ENCODE peak calls at places on chromosomes 13 and 19, in seven cellular contexts. P, W, N, M, X, G and C are unnamed samples.

GRCh38 chr13:108448891-108449290 is 179.4 kb downstream of the TNFSF13B start:
- DNase-seq in P (no peak), M (no peak), N (no peak), W (no peak), G (no peak), X (no peak), C (no peak)

GRCh38 chr19:13718733-13719132 is 45.6 kb upstream of the MRI1 start:
- DNase-seq in G (peak), M (peak), N (peak), X (no peak), W (peak), P (peak), C (peak)

GRCh38 chr19:53132231-53132991 is at the start of gene ZNF415:
- DNase-seq in X (peak), P (peak), N (peak), W (peak), M (peak), G (peak), C (peak)

GRCh38 chr13:50677687-50678463 is 165.6 kb downstream of the DLEU7 start:
- DNase-seq in X (no peak), G (no peak), N (no peak), W (no peak), P (peak), M (no peak), C (no peak)

GRCh38 chr19:45676851-45677263 is 8.8 kb downstream of the GIPR start:
- DNase-seq in N (no peak), W (no peak), P (no peak), X (no peak), M (peak), G (no peak), C (peak)

GRCh38 chr13:49086711-49087110 is 111.0 kb downstream of the FNDC3A start:
- DNase-seq in N (no peak), M (peak), X (peak), G (no peak), P (peak), W (no peak), C (no peak)

GRCh38 chr19:12969292-12969988 is at the start of gene DAND5:
- DNase-seq in P (no peak), G (no peak), N (no peak), M (no peak), X (no peak), W (no peak), C (no peak)

GRCh38 chr13:62038214-62038613 is 622.6 kb upstream of the PCDH20 start:
- DNase-seq in N (no peak), W (no peak), G (no peak), X (no peak), M (no peak), P (no peak), C (no peak)

GRCh38 chr13:60448907-60449510 is 52.0 kb downstream of the TDRD3 start:
- DNase-seq in G (no peak), P (peak), X (peak), N (peak), W (no peak), M (peak), C (peak)

GRCh38 chr19:38949580-38950367 is 19.0 kb downstream of the MRPS12 start:
- DNase-seq in M (peak), X (peak), W (peak), G (peak), N (peak), P (peak), C (peak)

GRCh38 chr19:3350014-3350663 is 16.2 kb upstream of the NFIC start:
- DNase-seq in M (no peak), W (no peak), N (no peak), P (peak), G (no peak), X (no peak), C (no peak)

GRCh38 chr13:27203854-27204253 is 32.2 kb upstream of the USP12 start:
- DNase-seq in M (no peak), N (no peak), W (no peak), P (peak), X (no peak), G (no peak), C (no peak)

GRCh38 chr13:72808917-72809500 is 27.1 kb downstream of the PIBF1 start:
- DNase-seq in M (peak), N (peak), X (peak), W (no peak), P (peak), G (no peak), C (peak)

GRCh38 chr13:26881154-26881553 is 120.6 kb upstream of the GPR12 start:
- DNase-seq in M (peak), G (no peak), N (no peak), P (peak), X (no peak), W (no peak), C (no peak)

GRCh38 chr13:97238883-97239282 is 16.8 kb downstream of the MBNL2 start:
- DNase-seq in N (no peak), M (no peak), G (no peak), P (no peak), X (no peak), W (no peak), C (no peak)

GRCh38 chr19:45972944-45973525 is 630 bp downstream of the NOVA2 start:
- DNase-seq in M (no peak), X (no peak), N (no peak), P (no peak), G (no peak), W (no peak), C (no peak)

GRCh38 chr13:69951412-69951811 is 156.2 kb upstream of the ATXN8OS start:
- DNase-seq in M (no peak), N (no peak), G (no peak), W (no peak), P (no peak), X (no peak), C (no peak)
- H2BK120ac ChIP-seq in M (no peak), N (no peak), G (no peak), W (no peak), P (no peak), X (no peak), C (no peak)

DNA sequence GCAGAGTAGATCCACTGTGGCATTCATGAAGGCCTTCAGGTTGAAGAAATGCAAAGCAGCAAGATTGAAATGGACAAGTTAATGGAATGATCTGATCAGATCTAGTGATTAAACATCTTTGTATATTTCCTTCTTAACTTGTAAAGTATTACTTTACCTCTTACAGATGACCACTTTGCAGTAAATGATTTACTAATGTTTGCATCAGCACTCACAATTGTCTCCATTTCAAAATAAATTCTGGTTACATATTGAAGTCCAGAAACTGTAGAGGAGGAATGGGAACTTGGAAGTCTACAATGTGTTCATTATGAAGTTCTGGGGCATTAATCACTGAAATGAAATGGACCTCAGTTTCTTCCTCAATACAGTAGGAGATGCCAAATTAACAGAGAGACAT is 380.8 kb downstream of the FOXO1 start:
- DNase-seq in G (no peak), N (no peak), W (no peak), X (no peak), P (no peak), M (no peak), C (no peak)
- H2BK120ac ChIP-seq in G (no peak), N (no peak), W (no peak), X (no peak), P (no peak), M (no peak), C (no peak)

DNA sequence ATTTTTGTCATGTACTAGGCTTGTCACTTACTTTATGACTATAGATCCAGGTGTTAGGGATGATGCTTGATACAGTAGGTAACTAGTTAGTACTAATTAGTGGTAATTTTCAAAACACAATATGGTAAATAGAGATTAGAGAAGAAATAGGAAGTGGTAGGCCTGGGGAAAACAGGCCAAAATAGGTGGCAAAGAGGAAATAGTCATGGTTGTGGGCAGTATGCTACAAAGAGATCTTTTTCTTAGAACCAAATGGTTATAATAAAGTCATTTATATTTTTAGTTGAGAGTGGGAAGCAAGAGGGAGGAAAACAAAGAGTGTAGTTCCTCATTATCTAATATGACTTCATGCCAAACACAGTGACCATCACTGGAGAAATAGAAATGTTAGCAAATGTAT is 9.1 kb upstream of the VWA8 start:
- DNase-seq in X (no peak), P (no peak), G (no peak), N (no peak), W (no peak), M (no peak), C (no peak)
- H2BK120ac ChIP-seq in X (no peak), P (no peak), G (no peak), N (no peak), W (no peak), M (no peak), C (no peak)

DNA sequence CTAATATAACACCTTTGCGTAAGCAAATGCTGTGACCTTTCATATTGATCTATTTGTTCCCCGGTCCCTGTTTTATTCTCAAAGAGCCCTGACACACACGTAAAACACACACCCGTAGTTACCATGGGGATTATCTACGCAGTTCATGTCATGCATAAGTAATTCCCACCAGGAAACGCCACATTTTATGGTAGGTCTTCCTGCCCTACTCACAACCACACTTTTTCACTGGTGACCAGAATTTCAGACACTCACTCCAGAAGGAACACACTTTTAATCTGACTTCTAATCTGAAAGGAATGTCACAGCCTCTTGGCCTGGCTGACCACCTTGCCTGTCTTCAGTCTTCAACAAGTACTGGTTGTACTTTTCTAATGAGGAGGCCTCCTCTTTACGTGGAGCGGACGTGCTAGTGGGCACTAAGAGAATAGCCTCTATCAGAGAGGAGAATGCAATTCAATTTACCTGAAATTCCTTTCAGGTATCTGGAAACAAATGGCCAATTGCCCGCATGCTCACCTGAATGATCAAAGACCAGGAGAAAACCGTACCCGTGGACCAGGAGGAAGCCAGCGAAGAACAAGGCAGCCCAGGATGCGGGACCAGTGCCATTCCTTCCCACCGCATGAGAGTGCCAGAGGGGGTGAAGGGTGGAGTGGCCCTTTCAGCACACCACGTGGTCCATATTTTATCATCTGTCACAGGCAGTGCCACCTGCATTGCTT is 46.6 kb downstream of the SLC7A1 start:
- DNase-seq in G (no peak), N (no peak), P (peak), M (peak), W (no peak), X (peak), C (peak)
- H2BK120ac ChIP-seq in G (no peak), N (no peak), P (no peak), M (no peak), W (no peak), X (no peak), C (no peak)

DNA sequence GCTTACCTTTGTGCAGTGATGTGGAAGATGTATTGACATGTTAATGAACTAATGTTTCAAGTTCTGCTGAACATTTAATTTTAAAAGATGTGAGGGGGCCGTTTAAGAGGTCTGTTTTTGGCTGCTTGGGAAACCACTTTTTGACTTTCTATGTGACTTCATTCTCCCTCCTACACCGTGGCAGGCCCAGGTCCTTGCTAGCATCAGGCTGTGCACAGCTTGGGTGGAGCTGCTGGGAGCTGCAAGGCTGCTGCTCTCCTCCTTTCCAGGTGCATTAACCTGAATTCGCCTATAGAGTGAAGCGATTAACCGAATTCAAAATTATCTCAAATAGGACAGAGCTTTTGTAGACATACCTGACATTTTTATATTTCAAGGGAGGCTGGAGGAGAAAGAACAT is 249.1 kb downstream of the FGF14 start:
- DNase-seq in N (no peak), P (no peak), G (no peak), W (no peak), M (no peak), X (no peak), C (no peak)
- H2BK120ac ChIP-seq in N (no peak), P (no peak), G (no peak), W (no peak), M (no peak), X (no peak), C (no peak)

DNA sequence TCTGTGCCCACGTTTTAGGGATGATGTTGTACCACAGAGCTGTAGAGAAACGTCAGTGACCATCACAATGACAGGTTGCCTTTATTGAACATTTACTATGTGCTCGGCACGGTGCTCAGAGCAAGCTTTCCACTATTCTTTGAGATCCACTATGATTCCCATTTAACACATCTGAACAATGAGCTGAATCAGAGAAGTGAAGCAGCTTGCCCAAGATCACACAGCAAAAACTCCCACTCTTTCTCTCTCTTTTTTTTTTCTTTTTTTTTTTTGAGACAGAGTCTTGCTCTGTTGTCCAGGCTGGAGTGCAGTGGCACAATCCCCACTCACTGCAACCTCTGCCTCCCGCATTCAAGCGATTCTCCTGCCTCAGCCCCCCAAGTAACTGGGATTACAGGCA is 8.1 kb upstream of the TNFSF9 start:
- DNase-seq in W (no peak), X (no peak), G (no peak), P (no peak), N (no peak), M (no peak), C (no peak)
- H2BK120ac ChIP-seq in W (no peak), X (no peak), G (no peak), P (no peak), N (no peak), M (no peak), C (no peak)